ENCODE peak calls at places on chromosome 1, in ten cellular contexts. W is tibial artery, Q is neural progenitor cell, J is psoas muscle, P is fibroblast of lung, C is left ventricle myocardium inferior, X is PC-3, I is cardiac muscle cell, R is uterus, Y is transverse colon. S is an unnamed sample. For H3K36me3, the result is how much of the 10 kb centered on the place peaks cover.

GRCh38 chr1:29793101-29793546 is 556.8 kb downstream of the PTPRU start:
- DNase-seq in W (peak), Q (peak), J (peak), P (peak), C (peak), X (peak), I (peak), R (peak), Y (peak), S (peak)

GRCh38 chr1:184289825-184290550 is 96.8 kb upstream of the C1orf21 start:
- DNase-seq in W (no peak), Q (peak), J (no peak), P (no peak), C (no peak), X (peak), I (no peak), R (no peak), Y (no peak), S (no peak)

GRCh38 chr1:30906631-30907389 is 1.7 kb downstream of the SDC3 start:
- DNase-seq in W (no peak), Q (no peak), J (no peak), P (no peak), C (peak), X (no peak), I (no peak), R (no peak), Y (no peak), S (no peak)

GRCh38 chr1:50350868-50351267 is 72.4 kb downstream of the DMRTA2 start:
- DNase-seq in W (no peak), Q (no peak), J (no peak), P (no peak), C (no peak), X (no peak), I (no peak), R (no peak), Y (no peak), S (no peak)

GRCh38 chr1:151495316-151495715 is 15.9 kb upstream of the CGN start:
- DNase-seq in W (no peak), Q (no peak), J (no peak), P (no peak), C (no peak), X (no peak), I (no peak), R (no peak), Y (no peak), S (no peak)

GRCh38 chr1:30879126-30879786 is 29.3 kb downstream of the SDC3 start:
- DNase-seq in W (no peak), Q (no peak), J (no peak), P (peak), C (no peak), X (peak), I (no peak), R (no peak), Y (no peak), S (no peak)

GRCh38 chr1:95953005-95953404 is 719.0 kb downstream of the RWDD3 start:
- DNase-seq in W (no peak), Q (peak), J (no peak), P (peak), C (no peak), X (peak), I (peak), R (no peak), Y (no peak), S (no peak)

GRCh38 chr1:23037081-23037740 is 17.9 kb downstream of the KDM1A start:
- DNase-seq in W (no peak), Q (no peak), J (no peak), P (peak), C (no peak), X (no peak), I (peak), R (no peak), Y (no peak), S (no peak)

GRCh38 chr1:117609471-117609911 is 3.6 kb downstream of the TENT5C start:
- DNase-seq in W (peak), Q (no peak), J (peak), P (no peak), C (peak), X (no peak), I (no peak), R (peak), Y (peak), S (no peak)

GRCh38 chr1:220889333-220889732 is 10.1 kb downstream of the HLX start:
- DNase-seq in W (no peak), Q (no peak), J (no peak), P (no peak), C (no peak), X (no peak), I (no peak), R (no peak), Y (no peak), S (no peak)

GRCh38 chr1:89711140-89711778 is 78.3 kb downstream of the LRRC8C start:
- DNase-seq in W (no peak), Q (no peak), J (no peak), P (no peak), C (no peak), X (no peak), I (no peak), R (no peak), Y (no peak), S (no peak)

GRCh38 chr1:60936052-60936619 is 146.2 kb upstream of the NFIA start:
- DNase-seq in W (no peak), Q (no peak), J (no peak), P (no peak), C (no peak), X (no peak), I (peak), R (no peak), Y (no peak), S (no peak)

GRCh38 chr1:77882411-77882810 is 6.0 kb upstream of the NEXN start:
- DNase-seq in W (no peak), Q (no peak), J (no peak), P (no peak), C (no peak), X (no peak), I (no peak), R (no peak), Y (no peak), S (no peak)

GRCh38 chr1:182784556-182785171 is 4.9 kb upstream of the NPL start:
- DNase-seq in W (no peak), Q (peak), J (no peak), P (peak), C (no peak), X (peak), I (peak), R (no peak), Y (no peak), S (peak)

GRCh38 chr1:227356582-227357228 is 38.4 kb upstream of the CDC42BPA start:
- DNase-seq in W (no peak), Q (no peak), J (no peak), P (peak), C (no peak), X (peak), I (peak), R (no peak), Y (peak), S (peak)

GRCh38 chr1:211035821-211036380 is 98.0 kb downstream of the KCNH1 start:
- DNase-seq in W (no peak), Q (no peak), J (no peak), P (peak), C (no peak), X (no peak), I (no peak), R (no peak), Y (no peak), S (no peak)

GRCh38 chr1:119680723-119681122 is 31.0 kb upstream of the PHGDH start:
- DNase-seq in W (no peak), Q (no peak), J (no peak), P (no peak), C (no peak), X (peak), I (no peak), R (no peak), Y (no peak), S (no peak)

GRCh38 chr1:33009561-33009960 is 27.1 kb downstream of the AK2 start:
- DNase-seq in W (no peak), Q (no peak), J (no peak), P (no peak), C (no peak), X (no peak), I (no peak), R (no peak), Y (no peak), S (no peak)
- H3K36me3 ChIP-seq in W (under half), Q (under half), J (half or more), P (under half), C (under half), X (under half), I (under half), R (under half), Y (under half), S (under half)

GRCh38 chr1:84653130-84653680 is 37.1 kb downstream of the SSX2IP start:
- DNase-seq in W (no peak), Q (no peak), J (no peak), P (peak), C (no peak), X (peak), I (no peak), R (no peak), Y (no peak), S (peak)
- TF ChIP-seq CTCF in W (no peak), Q (peak), J (no peak), P (no peak), C (no peak), X (peak), I (no peak), R (no peak), Y (no peak), S (peak)

GRCh38 chr1:94236021-94236491 is 1.3 kb downstream of the ARHGAP29 start:
- DNase-seq in W (no peak), Q (peak), J (no peak), P (peak), C (no peak), X (peak), I (peak), R (no peak), Y (no peak), S (no peak)
- H3K27ac ChIP-seq in W (peak), Q (no peak), J (peak), P (peak), C (peak), X (peak), I (no peak), R (peak), Y (peak), S (peak)

DNA sequence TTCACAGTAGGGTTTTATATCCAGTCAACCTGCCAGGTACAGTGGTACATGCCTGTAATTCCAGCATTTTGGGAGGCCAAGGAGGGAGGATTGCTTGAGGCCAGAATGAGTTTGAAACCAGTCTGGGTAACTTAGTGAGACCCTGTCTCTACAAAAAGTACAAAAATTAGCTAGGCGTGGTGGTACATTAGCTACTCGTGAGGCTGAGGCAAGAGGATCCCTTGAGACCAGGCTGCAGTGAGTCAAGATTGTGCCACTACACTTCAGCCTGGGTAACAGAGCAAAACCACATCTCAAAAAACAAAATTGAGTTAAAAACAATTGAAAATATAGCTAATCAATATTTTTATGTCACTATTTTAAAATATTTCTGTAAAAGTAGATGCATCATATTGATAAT is 33.2 kb downstream of the DDI2 start:
- DNase-seq in W (no peak), Q (no peak), J (no peak), P (no peak), C (no peak), X (no peak), I (no peak), R (no peak), Y (no peak), S (no peak)
- H3K36me3 ChIP-seq in W (under half), Q (under half), J (half or more), P (under half), C (half or more), X (under half), I (under half), R (under half), Y (under half), S (under half)

GRCh38 chr1:8342325-8342724 is 24.4 kb downstream of the SLC45A1 start:
- DNase-seq in W (no peak), Q (no peak), J (no peak), P (peak), C (no peak), X (no peak), I (peak), R (peak), Y (no peak), S (peak)

GRCh38 chr1:8344893-8345507 is 27.1 kb downstream of the SLC45A1 start:
- DNase-seq in W (no peak), Q (no peak), J (no peak), P (no peak), C (no peak), X (no peak), I (no peak), R (peak), Y (no peak), S (no peak)

GRCh38 chr1:8343464-8344001 is 25.6 kb downstream of the SLC45A1 start:
- DNase-seq in W (peak), Q (no peak), J (peak), P (peak), C (peak), X (peak), I (peak), R (peak), Y (peak), S (peak)

GRCh38 chr1:8340456-8340855 is 22.5 kb downstream of the SLC45A1 start:
- DNase-seq in W (no peak), Q (no peak), J (no peak), P (no peak), C (no peak), X (no peak), I (no peak), R (no peak), Y (no peak), S (no peak)

DNA sequence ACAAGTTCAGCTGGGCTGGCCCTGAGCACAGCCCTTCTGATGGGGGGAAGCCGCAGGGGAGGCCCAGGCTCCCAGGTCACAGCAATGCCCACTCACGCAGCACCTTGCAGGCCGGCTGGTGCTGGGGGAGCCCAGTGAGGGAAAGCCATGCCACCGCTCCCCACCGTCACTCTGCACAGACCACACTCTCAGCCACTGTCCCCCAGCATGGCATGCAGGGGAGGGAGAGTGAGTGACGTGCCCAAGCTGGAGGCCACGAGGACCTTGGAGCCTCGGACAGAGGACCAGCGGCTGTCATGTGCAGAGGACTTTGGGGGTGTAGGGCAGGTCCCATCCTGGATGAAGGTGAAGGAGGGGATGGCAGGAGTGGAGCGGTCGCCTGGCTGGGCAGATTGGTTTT is 25.1 kb downstream of the SLC45A1 start:
- DNase-seq in W (no peak), Q (no peak), J (no peak), P (no peak), C (no peak), X (no peak), I (no peak), R (no peak), Y (no peak), S (no peak)
- TF ChIP-seq CTCF in W (no peak), Q (no peak), J (no peak), P (no peak), C (no peak), X (no peak), I (no peak), R (no peak), Y (no peak), S (no peak)

GRCh38 chr1:43530483-43531452 is at the start of gene PTPRF:
- DNase-seq in W (no peak), Q (peak), J (peak), P (peak), C (peak), X (peak), I (peak), R (peak), Y (peak), S (no peak)
- H3K27ac ChIP-seq in W (peak), Q (no peak), J (no peak), P (peak), C (no peak), X (peak), I (no peak), R (peak), Y (peak), S (no peak)

GRCh38 chr1:212098771-212099170 is 63.2 kb downstream of the DTL start:
- DNase-seq in W (no peak), Q (no peak), J (no peak), P (no peak), C (no peak), X (no peak), I (no peak), R (no peak), Y (no peak), S (no peak)

GRCh38 chr1:212098340-212098739 is 62.8 kb downstream of the DTL start:
- DNase-seq in W (no peak), Q (peak), J (no peak), P (no peak), C (no peak), X (no peak), I (no peak), R (no peak), Y (no peak), S (no peak)

GRCh38 chr1:212101735-212102134 is 66.2 kb downstream of the DTL start:
- DNase-seq in W (no peak), Q (no peak), J (no peak), P (no peak), C (no peak), X (no peak), I (no peak), R (no peak), Y (no peak), S (no peak)

GRCh38 chr1:212091438-212092121 is 56.0 kb downstream of the DTL start:
- DNase-seq in W (no peak), Q (no peak), J (no peak), P (no peak), C (no peak), X (no peak), I (no peak), R (no peak), Y (no peak), S (no peak)

DNA sequence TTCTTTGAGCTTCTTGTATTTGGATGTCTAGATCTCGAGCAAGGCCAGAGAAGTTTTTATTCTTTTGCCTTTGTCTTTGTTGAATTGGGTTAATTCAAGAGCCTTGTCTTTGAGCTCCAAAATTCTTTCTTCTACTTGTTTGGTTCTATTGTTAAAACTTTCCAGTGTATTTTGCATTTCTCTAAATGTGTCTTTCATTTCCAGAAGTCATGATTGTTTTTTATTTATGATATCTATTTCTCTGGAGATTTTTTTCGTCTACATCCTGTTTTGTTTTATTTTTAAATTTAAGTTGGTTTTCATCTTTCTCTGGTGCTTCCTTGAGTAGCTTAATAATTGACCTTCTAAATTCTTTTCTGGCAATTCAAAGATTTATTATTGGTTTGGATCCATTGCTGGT is 61.8 kb downstream of the DTL start:
- DNase-seq in W (no peak), Q (no peak), J (no peak), P (no peak), C (no peak), X (no peak), I (no peak), R (no peak), Y (no peak), S (no peak)
- H3K36me3 ChIP-seq in W (under half), Q (under half), J (under half), P (under half), C (under half), X (half or more), I (under half), R (under half), Y (under half), S (under half)

GRCh38 chr1:75130312-75130677 is 3.9 kb upstream of the LHX8 start:
- DNase-seq in W (no peak), Q (peak), J (no peak), P (no peak), C (no peak), X (no peak), I (no peak), R (no peak), Y (no peak), S (no peak)
- TF ChIP-seq CTCF in W (no peak), Q (no peak), J (no peak), P (no peak), C (no peak), X (no peak), I (no peak), R (no peak), Y (no peak), S (no peak)

GRCh38 chr1:58904299-58905125 is 120.7 kb upstream of the JUN start:
- DNase-seq in W (no peak), Q (no peak), J (no peak), P (no peak), C (no peak), X (no peak), I (no peak), R (no peak), Y (no peak), S (no peak)

GRCh38 chr1:58905126-58905490 is 121.3 kb upstream of the JUN start:
- DNase-seq in W (no peak), Q (no peak), J (no peak), P (no peak), C (no peak), X (no peak), I (no peak), R (no peak), Y (no peak), S (no peak)

GRCh38 chr1:58907398-58907797 is 123.6 kb upstream of the JUN start:
- DNase-seq in W (no peak), Q (no peak), J (no peak), P (no peak), C (no peak), X (no peak), I (no peak), R (no peak), Y (no peak), S (no peak)

GRCh38 chr1:58903450-58904298 is 119.8 kb upstream of the JUN start:
- DNase-seq in W (peak), Q (peak), J (peak), P (peak), C (peak), X (peak), I (peak), R (peak), Y (peak), S (peak)

DNA sequence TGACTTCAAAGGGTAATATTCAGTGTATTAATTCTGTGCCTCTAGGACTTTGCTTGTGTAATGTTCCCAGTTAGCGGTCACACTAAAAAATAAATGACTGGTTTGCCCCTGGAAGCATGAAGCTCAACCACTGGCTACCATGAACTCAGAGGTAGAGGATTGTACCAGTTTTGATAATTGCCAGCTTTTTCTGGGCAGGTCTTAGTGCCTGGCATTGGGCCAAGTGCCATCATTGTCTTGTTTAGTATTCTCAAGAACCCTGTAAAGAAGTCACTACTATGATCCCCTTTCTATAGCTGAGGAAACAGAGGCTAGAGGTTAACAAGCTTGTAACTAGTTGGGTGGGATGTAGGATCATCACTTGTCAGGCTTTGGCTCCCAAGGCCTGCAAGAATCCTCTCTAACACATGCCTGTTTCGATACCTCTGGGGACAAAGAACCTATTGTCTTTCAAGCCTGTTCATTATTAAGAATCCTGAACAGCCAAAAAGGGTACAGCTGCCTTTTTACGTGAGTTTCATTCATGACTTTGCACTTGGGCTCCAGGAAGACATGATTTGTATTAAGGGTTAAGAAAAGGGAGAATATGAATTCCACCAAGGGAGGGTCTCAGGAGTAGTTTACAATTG is 121.9 kb upstream of the JUN start:
- DNase-seq in W (no peak), Q (no peak), J (no peak), P (no peak), C (no peak), X (no peak), I (no peak), R (no peak), Y (no peak), S (no peak)
- H3K27ac ChIP-seq in W (peak), Q (no peak), J (peak), P (no peak), C (no peak), X (no peak), I (no peak), R (no peak), Y (no peak), S (no peak)

GRCh38 chr1:28494737-28495136 is 11.1 kb upstream of the RCC1 start:
- DNase-seq in W (no peak), Q (no peak), J (no peak), P (no peak), C (no peak), X (no peak), I (no peak), R (no peak), Y (no peak), S (no peak)
- H3K36me3 ChIP-seq in W (under half), Q (under half), J (half or more), P (under half), C (half or more), X (under half), I (under half), R (under half), Y (under half), S (under half)

S was measured in brain microvascular endothelial cell.